ENCODE peak calls at places on chromosome 15, in four cellular contexts. V is HepG2, R is A549, K is H1. O is an unnamed sample.

GRCh38 chr15:62547584-62547983 is 382.5 kb upstream of the C2CD4B start:
- DNase-seq in V (no peak), R (no peak), K (no peak), O (no peak)

GRCh38 chr15:53384417-53384816 is 375.0 kb downstream of the WDR72 start:
- DNase-seq in V (peak), R (no peak), K (peak), O (no peak)

GRCh38 chr15:51089699-51090098 is 5.0 kb downstream of the TNFAIP8L3 start:
- DNase-seq in V (no peak), R (no peak), K (no peak), O (no peak)

GRCh38 chr15:76503121-76503520 is 166.5 kb downstream of the ISL2 start:
- DNase-seq in V (no peak), R (no peak), K (no peak), O (no peak)

GRCh38 chr15:62899090-62899493 is 143.5 kb upstream of the TPM1 start:
- DNase-seq in V (peak), R (no peak), K (no peak), O (no peak)

GRCh38 chr15:52103217-52104207 is 9.1 kb downstream of the BCL2L10 start:
- DNase-seq in V (peak), R (peak), K (no peak), O (peak)

GRCh38 chr15:83746231-83746630 is 92.3 kb downstream of the ADAMTSL3 start:
- DNase-seq in V (no peak), R (no peak), K (no peak), O (no peak)

GRCh38 chr15:95119041-95119440 is 887.7 kb downstream of the MCTP2 start:
- DNase-seq in V (no peak), R (no peak), K (no peak), O (no peak)

GRCh38 chr15:63892794-63893441 is 59.2 kb upstream of the HERC1 start:
- DNase-seq in V (no peak), R (no peak), K (no peak), O (no peak)

GRCh38 chr15:58440181-58440910 is 8.6 kb downstream of the LIPC start:
- DNase-seq in V (peak), R (peak), K (no peak), O (no peak)

GRCh38 chr15:68434021-68434420 is 2.1 kb upstream of the ITGA11 start:
- DNase-seq in V (no peak), R (no peak), K (no peak), O (no peak)

GRCh38 chr15:52503788-52504496 is 24.7 kb downstream of the MYO5A start:
- DNase-seq in V (no peak), R (no peak), K (no peak), O (no peak)

GRCh38 chr15:89052474-89052873 is 35.8 kb upstream of the ABHD2 start:
- DNase-seq in V (no peak), R (no peak), K (no peak), O (no peak)

GRCh38 chr15:99616773-99617342 is 51.1 kb downstream of the MEF2A start:
- DNase-seq in V (no peak), R (no peak), K (no peak), O (no peak)

GRCh38 chr15:92383528-92384326 is 10.0 kb upstream of the ST8SIA2 start:
- DNase-seq in V (peak), R (peak), K (no peak), O (no peak)

GRCh38 chr15:31409196-31409595 is 82.6 kb downstream of the KLF13 start:
- DNase-seq in V (no peak), R (no peak), K (no peak), O (no peak)

GRCh38 chr15:74725845-74726773 is 781 bp upstream of the CYP1A1 start:
- DNase-seq in V (peak), R (peak), K (no peak), O (peak)

GRCh38 chr15:34031987-34032760 is 6.8 kb downstream of the AVEN start:
- DNase-seq in V (no peak), R (no peak), K (no peak), O (no peak)

GRCh38 chr15:61556037-61556648 is 327.0 kb upstream of the RORA start:
- DNase-seq in V (peak), R (no peak), K (no peak), O (no peak)

GRCh38 chr15:60993008-60993407 is 236.1 kb downstream of the RORA start:
- DNase-seq in V (no peak), R (no peak), K (no peak), O (no peak)

GRCh38 chr15:67927501-67928156 is 87.8 kb upstream of the RNU6-1 start:
- DNase-seq in V (no peak), R (no peak), K (no peak), O (peak)

GRCh38 chr15:29403778-29404177 is 134.2 kb upstream of the NSMCE3 start:
- DNase-seq in V (peak), R (no peak), K (peak), O (no peak)

GRCh38 chr15:79919749-79920511 is 23.1 kb upstream of the MTHFS start:
- DNase-seq in V (no peak), R (no peak), K (no peak), O (no peak)

GRCh38 chr15:98428253-98428989 is 219.9 kb upstream of the IGF1R start:
- DNase-seq in V (peak), R (peak), K (peak), O (peak)

GRCh38 chr15:35181538-35181937 is 96.4 kb upstream of the NANOGP8 start:
- DNase-seq in V (no peak), R (no peak), K (no peak), O (no peak)
- TF ChIP-seq EP300 in V (no peak), R (no peak), K (no peak), O (no peak)

GRCh38 chr15:101012326-101013040 is 93.3 kb downstream of the LRRK1 start:
- DNase-seq in V (no peak), R (no peak), K (no peak), O (no peak)

GRCh38 chr15:101013151-101013550 is 94.0 kb downstream of the LRRK1 start:
- DNase-seq in V (no peak), R (no peak), K (no peak), O (no peak)

GRCh38 chr15:101014276-101014675 is 95.1 kb downstream of the LRRK1 start:
- DNase-seq in V (no peak), R (no peak), K (no peak), O (no peak)

GRCh38 chr15:101014921-101015841 is 96.0 kb downstream of the LRRK1 start:
- DNase-seq in V (peak), R (peak), K (no peak), O (peak)

DNA sequence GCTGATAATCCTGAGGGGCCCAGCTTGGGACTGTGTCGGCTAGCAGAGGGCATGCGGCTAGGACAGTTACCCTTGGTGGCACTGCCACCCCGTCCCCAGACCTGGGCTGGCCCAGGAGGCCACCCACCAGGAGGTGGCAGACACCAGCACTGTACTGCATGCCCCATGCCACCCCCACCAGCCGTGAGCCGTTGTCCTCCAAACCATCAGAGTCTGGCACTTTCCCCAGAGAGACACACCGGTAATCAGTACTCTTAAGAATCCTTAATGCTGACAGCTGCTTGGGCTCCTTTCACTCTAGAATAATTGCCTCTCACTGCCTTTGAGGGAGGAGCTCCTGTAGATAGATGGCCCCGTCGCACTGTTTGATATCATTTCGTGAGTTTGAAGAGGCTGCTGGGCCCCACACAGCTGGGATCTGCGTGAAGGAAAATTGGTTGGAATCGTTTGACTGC is 94.6 kb downstream of the LRRK1 start:
- DNase-seq in V (no peak), R (no peak), K (no peak), O (no peak)
- TF ChIP-seq EP300 in V (no peak), R (no peak), K (no peak), O (no peak)

DNA sequence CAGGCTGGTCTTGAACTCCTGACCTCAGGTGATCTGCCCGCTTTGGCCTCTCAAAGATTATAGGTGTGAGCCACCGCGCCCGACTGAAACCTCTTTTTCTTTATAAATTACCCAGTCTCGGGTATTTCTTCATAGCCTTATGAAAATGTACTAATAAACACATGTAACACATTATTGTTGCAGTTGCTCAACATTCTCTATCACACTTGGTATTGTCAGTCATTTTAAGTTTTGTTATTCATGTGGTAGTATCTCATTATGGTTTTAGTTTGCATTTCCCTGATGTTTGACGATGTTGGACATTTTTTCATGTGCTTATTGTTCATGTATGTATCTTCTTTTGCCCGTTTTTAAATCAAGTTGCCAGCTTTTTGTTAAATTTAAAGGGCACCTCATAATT is 109.7 kb downstream of the TCF12 start:
- DNase-seq in V (no peak), R (no peak), K (no peak), O (no peak)
- TF ChIP-seq EP300 in V (no peak), R (no peak), K (no peak), O (no peak)

DNA sequence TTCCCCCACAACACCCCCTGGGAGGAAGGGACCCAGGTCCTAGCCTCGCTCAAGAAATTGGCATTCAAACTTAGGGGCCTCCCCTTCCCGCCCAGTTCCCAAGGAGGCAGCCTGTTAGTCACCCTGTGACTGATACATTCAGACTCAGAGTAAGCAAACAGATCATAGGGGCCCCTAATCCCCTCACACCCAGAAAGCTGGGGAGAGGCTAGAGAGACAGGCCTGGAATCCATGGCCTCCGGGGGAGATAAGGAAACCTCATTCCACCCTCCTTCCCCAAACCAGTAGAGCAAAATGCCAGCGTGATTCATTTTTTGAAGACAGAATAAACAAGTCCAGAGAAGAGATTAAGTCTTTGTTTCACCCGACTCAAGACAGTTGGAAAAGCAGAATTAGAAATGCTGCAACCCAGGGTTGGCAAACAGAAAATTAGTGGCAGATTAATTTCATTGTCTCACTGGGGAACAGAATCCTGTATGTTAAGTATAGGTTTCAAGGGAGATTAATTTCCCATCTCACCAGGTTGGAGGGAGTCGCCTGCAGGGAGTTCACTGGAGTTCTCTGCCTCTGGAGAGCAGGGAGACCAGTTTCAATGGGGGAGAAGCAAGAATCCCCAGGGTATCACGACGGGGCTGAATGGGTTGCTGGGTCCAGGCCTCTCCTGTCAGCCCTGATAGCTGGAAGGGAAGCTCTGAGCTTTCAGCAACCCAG is 268.3 kb downstream of the UACA start:
- DNase-seq in V (peak), R (peak), K (no peak), O (no peak)
- TF ChIP-seq EP300 in V (no peak), R (peak), K (no peak), O (no peak)

GRCh38 chr15:85356276-85356675 is 24.1 kb upstream of the AKAP13 start:
- DNase-seq in V (no peak), R (no peak), K (no peak), O (no peak)

GRCh38 chr15:85354948-85355347 is 25.5 kb upstream of the AKAP13 start:
- DNase-seq in V (no peak), R (no peak), K (no peak), O (no peak)

GRCh38 chr15:85351965-85352364 is 28.4 kb upstream of the AKAP13 start:
- DNase-seq in V (no peak), R (no peak), K (no peak), O (no peak)

GRCh38 chr15:85354432-85354831 is 26.0 kb upstream of the AKAP13 start:
- DNase-seq in V (no peak), R (no peak), K (no peak), O (no peak)
- TF ChIP-seq EP300 in V (no peak), R (no peak), K (no peak), O (no peak)